ENCODE peak calls at places on chromosome 14, in four cellular contexts. J is SW480; M is NCI-H345; X is activated CD8-positive, alpha-beta T cell treated with anti-CD3 and anti-CD28 coated beads for 36 hours. Q is an unnamed sample.

GRCh38 chr14:73764881-73765280 is 50.7 kb upstream of the PNMA1 start:
- DNase-seq in M (no peak), X (no peak), J (no peak), Q (no peak)

GRCh38 chr14:83101855-83102254 is 1568.2 kb upstream of the SEL1L start:
- DNase-seq in X (no peak), M (no peak), J (no peak), Q (no peak)

GRCh38 chr14:93759781-93760307 is 28.4 kb downstream of the PRIMA1 start:
- DNase-seq in M (no peak), X (no peak), J (no peak), Q (no peak)

GRCh38 chr14:105484069-105484996 is 2.4 kb upstream of the CRIP1 start:
- DNase-seq in X (peak), J (no peak), M (no peak), Q (peak)

GRCh38 chr14:22852599-22852939 is 16.2 kb downstream of the MMP14 start:
- DNase-seq in X (no peak), J (no peak), M (no peak), Q (no peak)

GRCh38 chr14:105211086-105211757 is 30.1 kb upstream of the NUDT14 start:
- DNase-seq in X (no peak), J (no peak), M (no peak), Q (no peak)

GRCh38 chr14:49641697-49642129 is 6.7 kb upstream of the DNAAF2 start:
- DNase-seq in J (peak), X (no peak), M (no peak), Q (no peak)

GRCh38 chr14:101001311-101002069 is 98.0 kb upstream of the RTL1 start:
- DNase-seq in M (no peak), X (no peak), J (peak), Q (peak)

GRCh38 chr14:81423504-81423903 is 23.4 kb upstream of the STON2 start:
- DNase-seq in M (no peak), J (no peak), X (no peak), Q (no peak)

GRCh38 chr14:104598461-104599273 is 5.9 kb downstream of the TMEM179 start:
- DNase-seq in J (no peak), X (no peak), M (no peak), Q (no peak)

GRCh38 chr14:89131004-89131750 is 285.9 kb downstream of the FOXN3 start:
- DNase-seq in M (no peak), X (no peak), J (no peak), Q (peak)

GRCh38 chr14:69055125-69055524 is 76.0 kb upstream of the ACTN1 start:
- DNase-seq in X (no peak), M (no peak), J (no peak), Q (no peak)

GRCh38 chr14:32694795-32695449 is 243.8 kb upstream of the NPAS3 start:
- DNase-seq in M (peak), X (no peak), J (no peak), Q (no peak)

GRCh38 chr14:23569443-23570151 is 2.0 kb upstream of the AP1G2 start:
- DNase-seq in J (peak), M (peak), X (peak), Q (no peak)

GRCh38 chr14:28767851-28768548 is 1.4 kb downstream of the FOXG1 start:
- DNase-seq in J (no peak), X (peak), M (peak), Q (no peak)

GRCh38 chr14:105168979-105169507 is 467 bp upstream of the JAG2 start:
- DNase-seq in M (no peak), X (peak), J (peak), Q (peak)

GRCh38 chr14:59337151-59337611 is 128.0 kb downstream of the GPR135 start:
- DNase-seq in J (no peak), M (no peak), X (no peak), Q (peak)

GRCh38 chr14:70755655-70756054 is 53.7 kb downstream of the MAP3K9 start:
- DNase-seq in X (no peak), M (no peak), J (peak), Q (peak)

GRCh38 chr14:77133718-77134338 is 7.8 kb downstream of the ZDHHC22 start:
- DNase-seq in J (no peak), X (peak), M (no peak), Q (peak)

GRCh38 chr14:36315159-36315853 is 5.1 kb downstream of the MBIP start:
- DNase-seq in X (peak), M (peak), J (no peak), Q (no peak)

GRCh38 chr14:92703516-92703915 is 44.9 kb downstream of the LGMN start:
- DNase-seq in J (no peak), X (no peak), M (no peak), Q (no peak)

GRCh38 chr14:96772929-96773328 is 24.3 kb upstream of the VRK1 start:
- DNase-seq in X (no peak), M (no peak), J (no peak), Q (no peak)

GRCh38 chr14:98798099-98798498 is 473.9 kb downstream of the BCL11B start:
- DNase-seq in X (no peak), J (peak), M (peak), Q (no peak)

GRCh38 chr14:105076296-105076804 is 11.1 kb upstream of the GPR132 start:
- DNase-seq in X (no peak), J (no peak), M (no peak), Q (no peak)

GRCh38 chr14:77782202-77782601 is 17.7 kb upstream of the ADCK1 start:
- DNase-seq in J (no peak), M (no peak), X (no peak), Q (peak)

GRCh38 chr14:101861464-101861863 is 100.0 kb downstream of the PPP2R5C start:
- DNase-seq in X (no peak), M (no peak), J (no peak), Q (no peak)

GRCh38 chr14:38098074-38098846 is 109.4 kb upstream of the SSTR1 start:
- DNase-seq in J (no peak), M (no peak), X (no peak), Q (peak)

GRCh38 chr14:106605548-106606448 is 1079.4 kb downstream of the TMEM121 start:
- DNase-seq in J (peak), M (no peak), X (peak), Q (no peak)

GRCh38 chr14:64701660-64702059 is 2.6 kb upstream of the PLEKHG3 start:
- DNase-seq in J (no peak), X (no peak), M (peak), Q (no peak)

GRCh38 chr14:86057018-86057667 is 527.2 kb downstream of the FLRT2 start:
- DNase-seq in J (peak), X (peak), M (peak), Q (peak)

GRCh38 chr14:105061428-105062047 is 3.7 kb downstream of the GPR132 start:
- DNase-seq in M (no peak), J (no peak), X (peak), Q (no peak)

GRCh38 chr14:23514009-23514962 is 37.3 kb downstream of the ZFHX2 start:
- DNase-seq in M (no peak), J (no peak), X (no peak), Q (no peak)

GRCh38 chr14:28751467-28752058 is 15.0 kb upstream of the FOXG1 start:
- DNase-seq in X (peak), J (peak), M (peak), Q (peak)

GRCh38 chr14:66114071-66114470 is 372.1 kb upstream of the CCDC196 start:
- DNase-seq in J (no peak), M (no peak), X (no peak), Q (no peak)

GRCh38 chr14:29906256-29906885 is 21.3 kb downstream of the PRKD1 start:
- DNase-seq in X (no peak), J (no peak), M (peak), Q (peak)

GRCh38 chr14:92848941-92849340 is 54.8 kb downstream of the GOLGA5 start:
- DNase-seq in M (peak), J (no peak), X (no peak), Q (no peak)